ENCODE peak calls at places on chromosomes 5 and 9, in six cellular contexts. Y is left ventricle myocardium inferior, T is aorta, Q is fibroblast of lung, S is stomach, C is breast epithelium. I is an unnamed sample.

GRCh38 chr5:86074297-86074696 is 543.4 kb upstream of the COX7C start:
- DNase-seq in Y (no peak), T (no peak), Q (no peak), S (no peak), C (no peak), I (no peak)

GRCh38 chr5:109063223-109063622 is 315.5 kb downstream of the FER start:
- DNase-seq in Y (no peak), T (no peak), Q (peak; percentile 40), S (no peak), C (no peak), I (no peak)

GRCh38 chr9:7242126-7242525 is 484.4 kb downstream of the KDM4C start:
- DNase-seq in Y (no peak), T (no peak), Q (no peak), S (no peak), C (no peak), I (no peak)

GRCh38 chr9:14517154-14517906 is 175.9 kb downstream of the ZDHHC21 start:
- DNase-seq in Y (no peak), T (no peak), Q (no peak), S (no peak), C (no peak), I (no peak)

GRCh38 chr5:115132465-115132864 is 37.2 kb downstream of the TRIM36 start:
- DNase-seq in Y (no peak), T (no peak), Q (no peak), S (no peak), C (no peak), I (no peak)

GRCh38 chr5:149817539-149817938 is 87.4 kb downstream of the PPARGC1B start:
- DNase-seq in Y (no peak), T (no peak), Q (no peak), S (no peak), C (no peak), I (no peak)

GRCh38 chr5:117486879-117487391 is 912.3 kb upstream of the SEMA6A start:
- DNase-seq in Y (no peak), T (no peak), Q (no peak), S (no peak), C (no peak), I (no peak)

GRCh38 chr9:127578627-127578951 is 33.5 kb upstream of the STXBP1 start:
- DNase-seq in Y (no peak), T (no peak), Q (no peak), S (no peak), C (no peak), I (no peak)

GRCh38 chr5:113112435-113112834 is 135.8 kb downstream of the DCP2 start:
- DNase-seq in Y (no peak), T (no peak), Q (peak; percentile 66), S (no peak), C (no peak), I (no peak)

GRCh38 chr5:159316519-159317383 is 13.5 kb downstream of the IL12B start:
- DNase-seq in Y (no peak), T (no peak), Q (peak; percentile 57), S (peak; percentile 52), C (no peak), I (peak; percentile 63)

GRCh38 chr5:169746147-169746694 is 109.1 kb downstream of the DOCK2 start:
- DNase-seq in Y (no peak), T (no peak), Q (peak; percentile 33), S (no peak), C (no peak), I (no peak)

GRCh38 chr9:108142504-108143201 is 653.1 kb upstream of the KLF4 start:
- DNase-seq in Y (peak; percentile 84), T (peak; percentile 89), Q (peak; percentile 78), S (peak; percentile 55), C (peak; percentile 95), I (no peak)

GRCh38 chr5:81631124-81631523 is 119.8 kb downstream of the SSBP2 start:
- DNase-seq in Y (no peak), T (no peak), Q (peak; percentile 6), S (no peak), C (no peak), I (no peak)

GRCh38 chr9:113057193-113057592 is 669 bp upstream of the ZFP37 start:
- DNase-seq in Y (no peak), T (no peak), Q (no peak), S (no peak), C (no peak), I (no peak)
- H3K9me3 ChIP-seq in Y (peaks cover 61% of the 10 kb centered on the region), T (peaks cover 13% of the 10 kb centered on the region), Q (no peaks in the 10 kb centered on the region), S (peaks cover 14% of the 10 kb centered on the region), C (peaks cover 51% of the 10 kb centered on the region), I (no peaks in the 10 kb centered on the region)

DNA sequence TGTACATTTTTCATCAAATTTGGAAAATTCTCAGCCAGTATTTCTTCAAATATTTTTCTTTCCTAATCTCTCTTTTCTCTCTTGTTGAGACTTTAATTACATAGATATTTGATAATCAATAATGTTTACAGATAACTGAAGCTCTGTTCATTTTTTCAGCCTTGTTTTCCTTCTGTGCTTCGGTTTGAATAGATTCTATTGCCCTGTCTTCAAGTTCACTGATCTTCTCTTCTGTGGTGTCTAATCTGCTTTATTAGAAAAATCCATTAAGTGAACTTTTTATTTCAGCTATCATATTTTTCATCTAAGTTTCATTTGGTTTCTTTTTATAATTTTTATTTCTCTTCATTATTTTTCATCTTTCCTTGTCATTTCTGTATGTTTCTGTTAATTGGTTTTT is 54.1 kb downstream of the AMBP start:
- DNase-seq in Y (no peak), T (no peak), Q (no peak), S (no peak), C (no peak), I (no peak)
- H3K9me3 ChIP-seq in Y (peaks cover 53% of the 10 kb centered on the region), T (no peaks in the 10 kb centered on the region), Q (no peaks in the 10 kb centered on the region), S (no peaks in the 10 kb centered on the region), C (no peaks in the 10 kb centered on the region), I (peaks cover 9% of the 10 kb centered on the region)

DNA sequence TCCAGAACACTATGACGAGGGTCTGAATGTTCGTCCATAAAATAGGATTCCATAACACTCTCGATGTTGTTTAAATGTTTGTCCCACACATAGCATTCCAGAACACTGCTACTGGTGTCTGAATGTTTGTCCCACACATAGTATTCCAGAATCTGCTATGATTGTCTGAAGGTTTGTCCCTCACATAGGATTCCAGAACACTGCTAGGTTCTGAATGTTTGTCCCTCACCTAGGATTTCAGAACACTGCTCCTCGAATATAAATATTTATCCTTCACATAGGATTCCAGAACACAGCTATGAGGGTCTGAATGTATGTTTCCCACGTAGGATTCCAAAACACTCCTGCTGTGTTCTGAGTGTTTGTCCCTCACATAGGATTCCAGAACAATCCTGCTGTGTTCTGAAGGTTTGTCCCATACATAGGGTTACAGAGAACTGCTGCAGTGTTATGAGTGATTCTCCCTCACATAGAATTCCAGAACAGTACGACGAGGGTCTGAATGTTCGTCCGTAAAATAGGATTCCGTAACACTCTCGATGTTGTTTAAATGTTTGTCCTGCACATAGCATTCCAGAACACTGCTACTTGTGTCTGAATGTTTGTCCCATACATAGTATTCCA is 215.3 kb downstream of the FOXD4L6 start:
- DNase-seq in Y (no peak), T (no peak), Q (no peak), S (no peak), C (no peak), I (no peak)
- H3K9me3 ChIP-seq in Y (peaks cover 96% of the 10 kb centered on the region), T (peaks cover 49% of the 10 kb centered on the region), Q (no peaks in the 10 kb centered on the region), S (peaks cover 86% of the 10 kb centered on the region), C (peaks cover 90% of the 10 kb centered on the region), I (no peaks in the 10 kb centered on the region)

GRCh38 chr9:40913928-40914673 is 214.4 kb downstream of the FOXD4L6 start:
- DNase-seq in Y (no peak), T (no peak), Q (no peak), S (no peak), C (no peak), I (no peak)

GRCh38 chr9:40909821-40910220 is 218.7 kb downstream of the FOXD4L6 start:
- DNase-seq in Y (no peak), T (no peak), Q (no peak), S (no peak), C (no peak), I (no peak)

GRCh38 chr9:40911647-40912046 is 216.8 kb downstream of the FOXD4L6 start:
- DNase-seq in Y (no peak), T (no peak), Q (no peak), S (no peak), C (no peak), I (no peak)

GRCh38 chr9:40914772-40915659 is 213.5 kb downstream of the FOXD4L6 start:
- DNase-seq in Y (no peak), T (no peak), Q (no peak), S (no peak), C (no peak), I (no peak)
- H3K9me3 ChIP-seq in Y (peaks cover 96% of the 10 kb centered on the region), T (peaks cover 38% of the 10 kb centered on the region), Q (no peaks in the 10 kb centered on the region), S (peaks cover 68% of the 10 kb centered on the region), C (peaks cover 84% of the 10 kb centered on the region), I (no peaks in the 10 kb centered on the region)

GRCh38 chr5:179316961-179317360 is 28.3 kb downstream of the ADAMTS2 start:
- DNase-seq in Y (no peak), T (no peak), Q (no peak), S (no peak), C (no peak), I (no peak)
- H3K9me3 ChIP-seq in Y (peaks cover 13% of the 10 kb centered on the region), T (no peaks in the 10 kb centered on the region), Q (no peaks in the 10 kb centered on the region), S (no peaks in the 10 kb centered on the region), C (peaks cover 8% of the 10 kb centered on the region), I (no peaks in the 10 kb centered on the region)

DNA sequence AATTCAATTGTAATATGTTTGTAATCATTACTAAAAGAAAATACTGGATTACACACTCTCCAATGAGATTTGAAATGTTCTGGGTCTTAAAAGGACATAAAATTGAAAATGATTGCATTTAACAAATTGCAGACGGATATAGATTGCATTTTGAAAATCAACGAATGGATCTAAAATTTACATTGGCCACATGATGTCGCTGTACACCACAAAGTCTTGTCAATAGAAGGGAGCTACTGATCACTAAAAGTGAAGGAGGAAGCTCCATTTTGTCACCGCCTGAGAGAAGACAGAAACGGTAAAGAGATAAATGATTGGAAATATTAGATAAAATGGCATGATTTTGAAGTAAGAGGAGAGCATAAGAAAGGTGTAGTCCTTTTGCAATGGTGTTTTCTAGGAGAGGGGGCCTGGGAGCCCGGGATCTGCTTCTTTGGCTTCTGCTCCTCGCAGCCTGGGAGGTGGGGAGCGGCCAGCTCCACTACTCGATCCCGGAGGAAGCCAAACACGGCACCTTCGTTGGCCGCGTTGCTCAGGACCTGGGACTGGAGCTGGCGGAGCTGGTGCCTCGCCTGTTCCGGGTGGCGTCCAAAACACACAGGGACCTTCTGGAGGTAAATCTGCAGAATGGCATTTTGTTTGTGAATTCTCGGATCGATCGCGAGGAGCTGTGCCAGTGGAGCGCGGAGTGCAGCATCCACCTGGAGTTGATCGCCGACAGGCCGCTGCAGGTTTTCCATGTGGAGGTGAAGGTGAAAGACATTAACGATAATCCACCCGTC is at the start of gene PCDHA1:
- DNase-seq in Y (no peak), T (no peak), Q (no peak), S (no peak), C (no peak), I (no peak)
- H3K9me3 ChIP-seq in Y (peaks cover 100% of the 10 kb centered on the region), T (peaks cover 37% of the 10 kb centered on the region), Q (no peaks in the 10 kb centered on the region), S (peaks cover 23% of the 10 kb centered on the region), C (peaks cover 34% of the 10 kb centered on the region), I (no peaks in the 10 kb centered on the region)

GRCh38 chr5:141430332-141431113 is at the start of gene PCDHGA12:
- DNase-seq in Y (peak; percentile 50), T (no peak), Q (peak; percentile 82), S (no peak), C (no peak), I (no peak)
- H3K9me3 ChIP-seq in Y (peaks cover 100% of the 10 kb centered on the region), T (peaks cover 39% of the 10 kb centered on the region), Q (peaks cover 8% of the 10 kb centered on the region), S (peaks cover 64% of the 10 kb centered on the region), C (peaks cover 88% of the 10 kb centered on the region), I (no peaks in the 10 kb centered on the region)